ENCODE peak calls at places on chromosomes 4 and X, in four cellular contexts. Y is GM12878; T is germinal center; Q is activated CD8-positive, alpha-beta memory T cell treated with anti-CD3 and anti-CD28 coated beads for 1 hour. C is an unnamed sample.

GRCh38 chr4:68267433-68267944 is 22.0 kb upstream of the TMPRSS11B start:
- DNase-seq in T (no peak), Y (no peak), Q (no peak), C (no peak)

GRCh38 chrX:118215346-118215745 is 98.7 kb upstream of the KLHL13 start:
- DNase-seq in Y (no peak), Q (no peak), T (no peak), C (no peak)

GRCh38 chrX:16462912-16463311 is 187.0 kb upstream of the S100G start:
- DNase-seq in Y (no peak), Q (no peak), T (no peak), C (no peak)

GRCh38 chr4:2458546-2459491 is 10.1 kb upstream of the RNF4 start:
- DNase-seq in T (no peak), Q (no peak), Y (no peak), C (no peak)

GRCh38 chrX:112738347-112739033 is 58.8 kb upstream of the LHFPL1 start:
- DNase-seq in Y (no peak), T (no peak), Q (no peak), C (no peak)

GRCh38 chr4:26034849-26035248 is 120.8 kb downstream of the SMIM20 start:
- DNase-seq in T (no peak), Y (no peak), Q (no peak), C (no peak)

GRCh38 chr4:11424000-11424399 is 4.7 kb downstream of the HS3ST1 start:
- DNase-seq in Y (no peak), T (peak), Q (no peak), C (peak)

GRCh38 chr4:105551968-105552746 is at the start of gene ARHGEF38:
- DNase-seq in Y (no peak), Q (no peak), T (no peak), C (no peak)

GRCh38 chrX:40173662-40174593 is 76.2 kb upstream of the BCOR start:
- DNase-seq in Q (no peak), Y (no peak), T (no peak), C (no peak)

GRCh38 chrX:105645667-105646354 is 176.5 kb upstream of the NRK start:
- DNase-seq in Y (no peak), T (no peak), Q (no peak), C (no peak)

GRCh38 chr4:38949416-38950051 is 81.9 kb downstream of the FAM114A1 start:
- DNase-seq in T (no peak), Y (no peak), Q (no peak), C (no peak)

GRCh38 chr4:1871471-1872021 is 353 bp downstream of the NSD2 start:
- DNase-seq in Q (no peak), T (peak), Y (no peak), C (peak)

GRCh38 chr4:13940921-13941320 is 313.4 kb upstream of the BOD1L1 start:
- DNase-seq in Q (no peak), Y (no peak), T (no peak), C (no peak)

GRCh38 chrX:119573840-119574393 is 446 bp upstream of the UBE2A start:
- DNase-seq in Q (no peak), Y (no peak), T (peak), C (peak)

C was measured in GM13977.